ENCODE peak calls at places on chromosome X, in four cellular contexts. One of them, this sample, is unnamed.
A peak's percentile ranks its signal among the peaks of the same experiment; 100 is the strongest.

GRCh38 chrX:68415289-68415688 is 18.0 kb downstream of the OPHN1 start:
- DNase-seq in HEK293T: no peak
- DNase-seq in HTR-8/SVneo: peak; percentile 8
- DNase-seq in naive thymus-derived CD8-positive, alpha-beta T cell: no peak
- DNase-seq in this sample: no peak

GRCh38 chrX:110145854-110146253 is 142.9 kb downstream of the TMEM164 start:
- DNase-seq in HEK293T: peak; percentile 53
- DNase-seq in HTR-8/SVneo: no peak
- DNase-seq in naive thymus-derived CD8-positive, alpha-beta T cell: no peak
- DNase-seq in this sample: no peak

GRCh38 chrX:111465664-111466063 is 45.8 kb upstream of the SERTM2 start:
- DNase-seq in HEK293T: no peak
- DNase-seq in HTR-8/SVneo: no peak
- DNase-seq in naive thymus-derived CD8-positive, alpha-beta T cell: no peak
- DNase-seq in this sample: no peak

GRCh38 chrX:83845397-83845796 is 15.5 kb upstream of the CYLC1 start:
- DNase-seq in HEK293T: peak; percentile 37
- DNase-seq in HTR-8/SVneo: no peak
- DNase-seq in naive thymus-derived CD8-positive, alpha-beta T cell: no peak
- DNase-seq in this sample: peak; percentile 12

GRCh38 chrX:23752740-23753435 is 9.8 kb upstream of the ACOT9 start:
- DNase-seq in HEK293T: no peak
- DNase-seq in HTR-8/SVneo: peak; percentile 77
- DNase-seq in naive thymus-derived CD8-positive, alpha-beta T cell: no peak
- DNase-seq in this sample: no peak

GRCh38 chrX:110320588-110320987 is 2.7 kb upstream of the AMMECR1 start:
- DNase-seq in HEK293T: no peak
- DNase-seq in HTR-8/SVneo: no peak
- DNase-seq in naive thymus-derived CD8-positive, alpha-beta T cell: no peak
- DNase-seq in this sample: no peak

GRCh38 chrX:80808854-80809493 is 703 bp downstream of the BRWD3 start:
- DNase-seq in HEK293T: no peak
- DNase-seq in HTR-8/SVneo: no peak
- DNase-seq in naive thymus-derived CD8-positive, alpha-beta T cell: peak; percentile 11
- DNase-seq in this sample: peak; percentile 14

GRCh38 chrX:103629295-103630170 is 758 bp downstream of the TCEAL1 start:
- DNase-seq in HEK293T: peak; percentile 82
- DNase-seq in HTR-8/SVneo: peak; percentile 26
- DNase-seq in naive thymus-derived CD8-positive, alpha-beta T cell: no peak
- DNase-seq in this sample: peak; percentile 51

GRCh38 chrX:113906168-113906567 is 677.7 kb upstream of the HTR2C start:
- DNase-seq in HEK293T: no peak
- DNase-seq in HTR-8/SVneo: peak; percentile 0
- DNase-seq in naive thymus-derived CD8-positive, alpha-beta T cell: no peak
- DNase-seq in this sample: no peak

GRCh38 chrX:46117234-46117633 is 428.0 kb downstream of the ZNF674 start:
- DNase-seq in HEK293T: no peak
- DNase-seq in HTR-8/SVneo: no peak
- DNase-seq in naive thymus-derived CD8-positive, alpha-beta T cell: no peak
- DNase-seq in this sample: no peak

GRCh38 chrX:78314561-78314960 is 12.8 kb downstream of the CYSLTR1 start:
- DNase-seq in HEK293T: no peak
- DNase-seq in HTR-8/SVneo: no peak
- DNase-seq in naive thymus-derived CD8-positive, alpha-beta T cell: no peak
- DNase-seq in this sample: no peak

GRCh38 chrX:41596586-41596985 is 92.2 kb upstream of the GPR34 start:
- DNase-seq in HEK293T: no peak
- DNase-seq in HTR-8/SVneo: no peak
- DNase-seq in naive thymus-derived CD8-positive, alpha-beta T cell: no peak
- DNase-seq in this sample: no peak

GRCh38 chrX:13472975-13473665 is 96.3 kb upstream of the EGFL6 start:
- DNase-seq in HEK293T: no peak
- DNase-seq in HTR-8/SVneo: no peak
- DNase-seq in naive thymus-derived CD8-positive, alpha-beta T cell: no peak
- DNase-seq in this sample: no peak

GRCh38 chrX:94178145-94178790 is 504.3 kb downstream of the FAM133A start:
- DNase-seq in HEK293T: no peak
- DNase-seq in HTR-8/SVneo: no peak
- DNase-seq in naive thymus-derived CD8-positive, alpha-beta T cell: no peak
- DNase-seq in this sample: no peak

GRCh38 chrX:148459343-148459742 is 41.1 kb upstream of the AFF2 start:
- DNase-seq in HEK293T: no peak
- DNase-seq in HTR-8/SVneo: no peak
- DNase-seq in naive thymus-derived CD8-positive, alpha-beta T cell: no peak
- DNase-seq in this sample: no peak

GRCh38 chrX:72169008-72169728 is 12.4 kb upstream of the PIN4 start:
- DNase-seq in HEK293T: no peak
- DNase-seq in HTR-8/SVneo: no peak
- DNase-seq in naive thymus-derived CD8-positive, alpha-beta T cell: peak; percentile 4
- DNase-seq in this sample: no peak

GRCh38 chrX:71637253-71637618 is 18.9 kb upstream of the CXCR3 start:
- DNase-seq in HEK293T: no peak
- DNase-seq in HTR-8/SVneo: no peak
- DNase-seq in naive thymus-derived CD8-positive, alpha-beta T cell: no peak
- DNase-seq in this sample: no peak

GRCh38 chrX:47568656-47569295 is 7.8 kb downstream of the ARAF start:
- DNase-seq in HEK293T: peak; percentile 52
- DNase-seq in HTR-8/SVneo: no peak
- DNase-seq in naive thymus-derived CD8-positive, alpha-beta T cell: peak; percentile 21
- DNase-seq in this sample: no peak

GRCh38 chrX:1462596-1463251 is 10.0 kb upstream of the ASMTL start:
- DNase-seq in HEK293T: no peak
- DNase-seq in HTR-8/SVneo: peak; percentile 33
- DNase-seq in naive thymus-derived CD8-positive, alpha-beta T cell: peak; percentile 78
- DNase-seq in this sample: no peak

GRCh38 chrX:46180258-46180687 is 364.9 kb downstream of the ZNF674 start:
- DNase-seq in HEK293T: no peak
- DNase-seq in HTR-8/SVneo: peak; percentile 12
- DNase-seq in naive thymus-derived CD8-positive, alpha-beta T cell: no peak
- DNase-seq in this sample: peak; percentile 0

GRCh38 chrX:64291106-64291505 is 60.7 kb upstream of the ASB12 start:
- DNase-seq in HEK293T: no peak
- DNase-seq in HTR-8/SVneo: no peak
- DNase-seq in naive thymus-derived CD8-positive, alpha-beta T cell: no peak
- DNase-seq in this sample: no peak